ENCODE peak calls at places on chromosomes 6 and 20, in eight cellular contexts. S is KBM-7; G is astrocyte of the spinal cord; O is NCI-H1417; Z is renal cortical epithelial cell; K is MCF 10A; W is naive thymus-derived CD8-positive, alpha-beta T cell; H is GM06990. J is an unnamed sample.

GRCh38 chr6:140078552-140079126 is 704.2 kb upstream of the CITED2 start:
- DNase-seq in S (peak), G (peak), O (no peak), Z (peak), K (peak), W (no peak), H (no peak), J (peak)

GRCh38 chr20:41138527-41139226 is 1.3 kb downstream of the PLCG1 start:
- DNase-seq in S (no peak), G (peak), O (peak), Z (no peak), K (no peak), W (peak), H (peak), J (peak)

GRCh38 chr6:53792016-53792415 is 2.8 kb upstream of the LRRC1 start:
- DNase-seq in S (no peak), G (no peak), O (no peak), Z (no peak), K (no peak), W (no peak), H (no peak), J (no peak)

GRCh38 chr20:50592282-50593004 is 82.3 kb downstream of the PTPN1 start:
- DNase-seq in S (no peak), G (no peak), O (no peak), Z (no peak), K (no peak), W (no peak), H (no peak), J (peak)

GRCh38 chr20:63394069-63394468 is 32.9 kb upstream of the CHRNA4 start:
- DNase-seq in S (no peak), G (no peak), O (no peak), Z (no peak), K (no peak), W (no peak), H (no peak), J (peak)

GRCh38 chr6:75044846-75045245 is 161.0 kb downstream of the COL12A1 start:
- DNase-seq in S (no peak), G (no peak), O (no peak), Z (peak), K (no peak), W (no peak), H (no peak), J (no peak)

GRCh38 chr6:55886185-55886836 is 10.9 kb upstream of the BMP5 start:
- DNase-seq in S (peak), G (peak), O (peak), Z (peak), K (peak), W (no peak), H (no peak), J (no peak)

GRCh38 chr6:140101367-140101766 is 726.9 kb upstream of the CITED2 start:
- DNase-seq in S (peak), G (no peak), O (no peak), Z (no peak), K (no peak), W (no peak), H (peak), J (no peak)

J was measured in G401.